ENCODE peak calls at places on chromosomes 1 and 21, in four cellular contexts. O is pancreas, P is Peyer's patch, W is IMR-90. U is an unnamed sample. For H3K4me1 and H3K27me3, the result is how much of the 10 kb centered on the place peaks cover.

GRCh38 chr1:204316164-204316563 is 43.6 kb downstream of the PLEKHA6 start:
- DNase-seq in W (no peak), P (no peak), O (no peak), U (no peak)

GRCh38 chr1:32142446-32143301 is 34.8 kb downstream of the KPNA6 start:
- DNase-seq in P (no peak), W (peak), O (peak), U (no peak)

GRCh38 chr1:234842726-234843641 is 233.0 kb upstream of the IRF2BP2 start:
- DNase-seq in W (peak), O (no peak), P (peak), U (no peak)

GRCh38 chr1:184075040-184076029 is 23.8 kb downstream of the TSEN15 start:
- DNase-seq in O (peak), W (peak), P (no peak), U (no peak)

GRCh38 chr21:22575165-22575584 is 1577.0 kb downstream of the NCAM2 start:
- DNase-seq in W (no peak), O (no peak), P (no peak), U (no peak)

GRCh38 chr1:53575141-53575947 is 116.1 kb downstream of the DMRTB1 start:
- DNase-seq in W (no peak), O (no peak), P (peak), U (peak)

GRCh38 chr1:71350330-71350729 is 269.5 kb upstream of the ZRANB2 start:
- DNase-seq in O (no peak), W (no peak), P (no peak), U (no peak)

GRCh38 chr1:243712242-243712641 is 137.8 kb downstream of the AKT3 start:
- DNase-seq in W (no peak), P (no peak), O (no peak), U (no peak)

GRCh38 chr1:113905435-113905861 is 322 bp downstream of the DCLRE1B start:
- DNase-seq in W (no peak), P (no peak), O (no peak), U (no peak)

GRCh38 chr1:96080925-96081324 is 640.7 kb upstream of the PTBP2 start:
- DNase-seq in O (no peak), P (no peak), W (peak), U (no peak)

GRCh38 chr1:47232187-47232874 is at the start of gene TAL1:
- DNase-seq in P (no peak), O (no peak), W (no peak), U (no peak)

GRCh38 chr1:68270993-68271392 is 38.7 kb upstream of the WLS start:
- DNase-seq in W (peak), O (no peak), P (no peak), U (no peak)

GRCh38 chr1:44505210-44505993 is 100.3 kb downstream of the RNF220 start:
- DNase-seq in W (no peak), P (no peak), O (no peak), U (no peak)

GRCh38 chr1:95562230-95562629 is 328.2 kb downstream of the RWDD3 start:
- DNase-seq in O (no peak), W (no peak), P (no peak), U (no peak)

GRCh38 chr1:212512731-212513559 is 80.2 kb downstream of the NENF start:
- DNase-seq in P (no peak), W (peak), O (no peak), U (no peak)

GRCh38 chr1:173865468-173866164 is 2.2 kb downstream of the GAS5 start:
- DNase-seq in P (no peak), O (no peak), W (no peak), U (no peak)

DNA sequence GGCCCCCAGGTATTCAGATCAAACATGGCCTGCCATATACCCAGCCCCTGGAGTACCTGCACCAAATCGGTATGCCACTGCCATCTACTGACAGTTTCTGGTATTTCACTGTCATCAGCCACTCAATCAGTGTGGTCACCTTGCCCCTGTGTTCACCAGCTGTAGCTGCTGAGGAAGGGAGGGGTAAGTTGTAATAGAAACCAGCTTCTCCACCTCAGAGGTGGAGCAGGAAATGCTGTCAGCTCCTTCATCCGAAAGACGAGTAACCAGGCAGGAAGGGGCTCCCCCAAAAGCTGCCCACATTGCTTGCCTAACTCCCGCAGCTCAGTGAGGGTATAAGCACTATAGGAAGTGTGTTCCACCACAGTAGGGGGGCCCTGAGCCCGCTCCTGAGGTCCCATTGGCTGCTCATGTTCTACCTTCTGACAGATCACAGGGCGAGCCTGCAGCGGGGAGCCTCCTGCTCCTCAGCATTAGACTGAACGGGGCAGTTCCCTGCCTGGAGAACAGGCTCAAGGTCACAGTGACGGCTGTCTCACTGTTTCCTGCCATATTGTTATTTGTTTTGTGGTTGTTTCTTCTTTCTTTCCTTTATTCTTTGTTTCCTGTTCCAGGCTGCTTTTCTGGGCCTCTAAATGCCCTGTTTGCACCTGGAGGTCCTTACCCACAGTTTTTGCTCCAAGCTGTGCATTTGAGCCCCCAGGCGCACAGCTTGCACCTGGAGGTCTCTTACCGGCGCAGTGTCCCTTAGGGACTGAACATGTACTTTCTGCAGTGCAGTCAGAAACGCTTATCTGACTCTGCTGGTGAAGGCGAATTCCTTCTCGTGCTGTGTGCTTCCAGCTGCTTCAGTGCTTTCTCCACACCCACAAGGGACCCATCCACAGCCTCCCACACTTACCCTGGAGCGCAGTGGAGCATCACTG is 1638.3 kb downstream of the MRPL39 start:
- DNase-seq in O (peak), W (peak), P (peak), U (no peak)
- H3K27ac ChIP-seq in O (no peak), W (no peak), P (no peak), U (no peak)

GRCh38 chr1:1356796-1357401 is 1.5 kb downstream of the MXRA8 start:
- DNase-seq in P (no peak), O (peak), W (no peak), U (no peak)

GRCh38 chr1:1354271-1355247 is 3.8 kb downstream of the MXRA8 start:
- DNase-seq in O (peak), P (no peak), W (no peak), U (no peak)

GRCh38 chr1:1357871-1358432 is 403 bp downstream of the MXRA8 start:
- DNase-seq in W (peak), O (peak), P (no peak), U (no peak)

GRCh38 chr1:1355376-1355775 is 3.0 kb downstream of the MXRA8 start:
- DNase-seq in O (peak), P (no peak), W (peak), U (no peak)

GRCh38 chr1:1356166-1356795 is 2.1 kb downstream of the MXRA8 start:
- DNase-seq in W (no peak), P (no peak), O (peak), U (no peak)
- H3K4me1 ChIP-seq in W (under half), P (under half), O (under half), U (under half)

DNA sequence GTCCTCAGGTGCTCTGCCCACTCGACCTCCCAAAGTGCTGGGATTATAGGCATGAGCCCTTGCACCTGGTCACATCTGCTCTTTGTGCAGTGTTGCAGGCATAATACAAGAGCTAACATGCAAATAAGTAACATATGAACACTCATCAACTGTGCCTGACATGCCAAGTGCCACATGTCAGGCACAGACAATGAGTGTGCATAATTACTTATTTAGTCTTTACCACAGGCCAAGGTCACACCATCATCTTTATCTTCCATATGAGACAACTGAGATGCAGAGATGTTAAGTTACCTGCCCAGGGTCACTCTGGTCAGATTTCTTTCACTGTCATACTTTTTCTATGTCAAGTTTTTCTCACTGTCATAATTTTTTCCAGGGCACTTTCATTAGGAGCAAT is 126.1 kb downstream of the PPIAL4G start:
- DNase-seq in W (no peak), O (no peak), P (no peak), U (no peak)
- H3K27me3 ChIP-seq in W (under half), O (under half), P (under half), U (half or more)

DNA sequence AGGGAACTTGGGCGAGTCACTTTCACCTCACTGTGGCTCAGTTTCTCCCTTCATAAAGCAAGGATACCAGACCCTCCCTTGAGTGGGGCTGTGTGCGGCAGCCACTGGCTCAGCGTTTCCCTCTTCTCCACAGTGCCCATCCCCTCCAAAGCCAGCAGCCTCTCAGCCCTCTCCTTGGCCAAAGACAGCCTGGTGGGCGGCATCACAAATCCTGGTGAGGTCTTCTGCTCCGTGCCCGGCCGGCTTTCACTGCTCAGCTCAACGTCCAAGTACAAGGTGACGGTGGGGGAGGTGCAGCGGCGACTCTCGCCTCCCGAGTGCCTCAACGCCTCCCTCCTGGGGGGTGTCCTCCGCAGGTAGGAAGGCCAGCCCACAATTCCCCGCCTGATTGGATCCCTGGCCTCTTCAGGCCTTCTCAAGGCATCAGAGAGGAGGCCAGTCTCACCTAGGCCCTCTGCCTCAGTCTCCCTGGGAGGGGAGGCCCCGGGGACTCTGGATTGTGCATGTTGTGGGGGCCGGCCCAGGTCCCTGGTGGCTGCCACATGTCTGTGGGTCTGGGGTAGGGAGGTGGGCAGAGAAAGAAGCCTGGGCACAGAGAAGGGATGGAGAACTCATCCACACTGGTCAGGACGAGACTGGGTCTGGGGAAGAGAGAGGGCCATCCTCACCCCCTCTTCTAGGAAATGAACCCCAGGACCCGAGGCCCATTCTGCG is 15.2 kb downstream of the TFAP2E start:
- DNase-seq in O (no peak), W (no peak), P (no peak), U (peak)
- H3K27ac ChIP-seq in O (no peak), W (no peak), P (no peak), U (no peak)